ENCODE peak calls at places on chromosomes 5 and 9, in seven cellular contexts. M is adrenal gland; I is AG10803; N is AG20443; V is stimulated activated CD4-positive, alpha-beta T cell treated with anti-CD3 and anti-CD28 coated beads, Interleukin-4, amount 100 ng/mL, for 24 hours; G is ELR; D is glutamatergic neuron. B is an unnamed sample.

GRCh38 chr5:65721050-65721774 is 697 bp downstream of the SGTB start:
- DNase-seq in M (peak), I (peak), N (peak), V (peak), G (peak), D (peak), B (peak)

GRCh38 chr9:6870650-6871477 is 113.1 kb downstream of the KDM4C start:
- DNase-seq in M (no peak), I (no peak), N (no peak), V (no peak), G (no peak), D (no peak), B (no peak)

GRCh38 chr5:120314201-120314600 is 149.9 kb upstream of the PRR16 start:
- DNase-seq in M (no peak), I (peak), N (peak), V (no peak), G (no peak), D (no peak), B (no peak)

GRCh38 chr5:74205745-74206570 is 434.6 kb downstream of the ENC1 start:
- DNase-seq in M (no peak), I (peak), N (no peak), V (no peak), G (no peak), D (no peak), B (no peak)

GRCh38 chr5:143170977-143171376 is 232.5 kb downstream of the NR3C1 start:
- DNase-seq in M (no peak), I (no peak), N (no peak), V (no peak), G (no peak), D (no peak), B (no peak)

GRCh38 chr5:107104774-107105050 is 566.0 kb downstream of the EFNA5 start:
- DNase-seq in M (no peak), I (no peak), N (no peak), V (no peak), G (peak), D (no peak), B (peak)

GRCh38 chr5:56910123-56910951 is 941 bp downstream of the SETD9 start:
- DNase-seq in M (peak), I (peak), N (peak), V (no peak), G (peak), D (peak), B (peak)

GRCh38 chr5:80109549-80110478 is 74.7 kb downstream of the THBS4 start:
- DNase-seq in M (no peak), I (no peak), N (no peak), V (no peak), G (no peak), D (peak), B (peak)

B was measured in right cardiac atrium.